ENCODE peak calls at places on chromosome 13, in eight cellular contexts. W is IMR-90; M is suprapubic skin; S is testis; R is CD8-positive, alpha-beta T cell; F is mesenchymal stem cell; V is neuronal stem cell; B is body of pancreas. K is an unnamed sample.

GRCh38 chr13:34343413-34343812 is 525.5 kb downstream of the RFC3 start:
- DNase-seq in W (no peak), M (no peak), S (no peak), R (no peak), F (no peak), V (no peak), B (no peak), K (no peak)

GRCh38 chr13:22235285-22235949 is 564.5 kb downstream of the FGF9 start:
- DNase-seq in W (peak; percentile 4), M (no peak), S (no peak), R (no peak), F (no peak), V (no peak), B (no peak), K (no peak)

GRCh38 chr13:26220575-26220974 is 1.5 kb downstream of the RNF6 start:
- DNase-seq in W (peak; percentile 68), M (no peak), S (no peak), R (no peak), F (peak; percentile 66), V (no peak), B (no peak), K (no peak)

GRCh38 chr13:99978781-99979452 is 2.7 kb upstream of the ZIC2 start:
- DNase-seq in W (no peak), M (no peak), S (no peak), R (no peak), F (no peak), V (no peak), B (no peak), K (no peak)

GRCh38 chr13:65378943-65379519 is 1851.1 kb downstream of the PCDH9 start:
- DNase-seq in W (peak; percentile 27), M (no peak), S (no peak), R (no peak), F (peak; percentile 42), V (no peak), B (no peak), K (no peak)

GRCh38 chr13:28268800-28269223 is 130.5 kb downstream of the PAN3 start:
- DNase-seq in W (no peak), M (no peak), S (no peak), R (no peak), F (no peak), V (no peak), B (no peak), K (peak; percentile 34)

GRCh38 chr13:92461831-92462230 is 764.8 kb upstream of the GPC6 start:
- DNase-seq in W (no peak), M (no peak), S (no peak), R (no peak), F (no peak), V (no peak), B (no peak), K (no peak)

GRCh38 chr13:43516401-43516826 is 270.4 kb downstream of the ENOX1 start:
- DNase-seq in W (peak; percentile 58), M (no peak), S (peak; percentile 48), R (no peak), F (peak; percentile 86), V (no peak), B (no peak), K (no peak)

GRCh38 chr13:76049397-76049746 is 413.2 kb downstream of the LMO7 start:
- DNase-seq in W (no peak), M (no peak), S (no peak), R (no peak), F (no peak), V (no peak), B (no peak), K (no peak)

GRCh38 chr13:48625396-48626076 is 28.2 kb upstream of the CYSLTR2 start:
- DNase-seq in W (no peak), M (no peak), S (no peak), R (no peak), F (no peak), V (no peak), B (no peak), K (no peak)

GRCh38 chr13:49110122-49110831 is 109.9 kb upstream of the MLNR start:
- DNase-seq in W (peak; percentile 91), M (peak; percentile 81), S (peak; percentile 89), R (peak; percentile 79), F (peak; percentile 93), V (peak; percentile 75), B (peak; percentile 79), K (peak; percentile 88)

GRCh38 chr13:27405521-27406134 is 18.8 kb upstream of the GTF3A start:
- DNase-seq in W (no peak), M (no peak), S (no peak), R (no peak), F (no peak), V (no peak), B (no peak), K (no peak)

GRCh38 chr13:100808330-100808729 is 133.7 kb upstream of the TMTC4 start:
- DNase-seq in W (no peak), M (no peak), S (no peak), R (no peak), F (no peak), V (peak; percentile 43), B (no peak), K (no peak)

GRCh38 chr13:28574617-28575142 is 79.8 kb upstream of the FLT1 start:
- DNase-seq in W (peak; percentile 100), M (no peak), S (no peak), R (no peak), F (peak; percentile 98), V (no peak), B (no peak), K (no peak)

GRCh38 chr13:51747438-51748434 is 56.2 kb downstream of the DHRS12 start:
- DNase-seq in W (no peak), M (no peak), S (peak; percentile 72), R (no peak), F (no peak), V (no peak), B (no peak), K (no peak)

GRCh38 chr13:44978328-44978727 is 10.9 kb downstream of the NUFIP1 start:
- DNase-seq in W (no peak), M (no peak), S (no peak), R (no peak), F (no peak), V (no peak), B (no peak), K (no peak)

GRCh38 chr13:106497079-106497478 is 38.4 kb downstream of the EFNB2 start:
- DNase-seq in W (no peak), M (no peak), S (no peak), R (no peak), F (no peak), V (no peak), B (no peak), K (no peak)

GRCh38 chr13:20873348-20873747 is 29.2 kb downstream of the XPO4 start:
- DNase-seq in W (peak; percentile 61), M (no peak), S (no peak), R (no peak), F (peak; percentile 57), V (peak; percentile 38), B (no peak), K (no peak)

DNA sequence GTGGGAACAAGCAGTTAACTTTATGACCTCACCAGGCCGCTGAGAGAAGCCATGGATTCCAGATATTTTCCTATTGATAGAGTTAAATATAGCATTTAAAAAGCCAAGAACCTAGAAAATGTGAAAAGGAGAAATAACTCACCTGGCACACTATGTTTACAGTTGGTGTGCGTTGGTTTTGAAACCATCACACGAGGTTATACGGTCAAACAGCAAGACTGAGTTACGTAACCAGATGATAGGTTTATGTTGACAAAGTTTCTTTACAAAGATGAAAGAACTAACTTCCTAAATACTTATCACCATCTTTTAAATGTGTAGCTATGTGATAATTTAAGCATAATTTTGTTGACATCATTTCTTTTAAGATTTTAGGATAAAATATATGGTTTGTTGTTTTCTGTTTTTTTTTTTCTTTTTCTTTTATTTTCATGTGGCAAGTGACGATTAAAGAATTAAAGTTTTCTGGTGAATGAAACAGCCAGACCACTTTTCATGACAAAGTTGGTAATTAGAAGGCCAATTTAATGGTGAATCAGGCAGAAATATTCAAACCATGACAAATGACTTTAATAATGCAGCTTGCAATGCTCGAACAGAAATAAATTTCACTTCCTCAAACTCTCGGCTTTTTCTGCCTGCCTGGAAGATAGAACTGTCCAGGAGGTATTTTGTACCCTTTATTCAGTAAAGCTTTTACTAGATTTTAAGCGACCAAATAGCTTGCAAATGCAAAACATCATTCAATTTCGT is 339.1 kb upstream of the OBI1 start:
- DNase-seq in W (no peak), M (no peak), S (no peak), R (no peak), F (no peak), V (no peak), B (no peak), K (no peak)
- H3K4me3 ChIP-seq in W (no peak overlapping the region), M (no peak overlapping the region), S (no peak overlapping the region), R (no peak overlapping the region), F (no peak overlapping the region), V (no peak overlapping the region), B (no peak overlapping the region), K (no peak overlapping the region)

DNA sequence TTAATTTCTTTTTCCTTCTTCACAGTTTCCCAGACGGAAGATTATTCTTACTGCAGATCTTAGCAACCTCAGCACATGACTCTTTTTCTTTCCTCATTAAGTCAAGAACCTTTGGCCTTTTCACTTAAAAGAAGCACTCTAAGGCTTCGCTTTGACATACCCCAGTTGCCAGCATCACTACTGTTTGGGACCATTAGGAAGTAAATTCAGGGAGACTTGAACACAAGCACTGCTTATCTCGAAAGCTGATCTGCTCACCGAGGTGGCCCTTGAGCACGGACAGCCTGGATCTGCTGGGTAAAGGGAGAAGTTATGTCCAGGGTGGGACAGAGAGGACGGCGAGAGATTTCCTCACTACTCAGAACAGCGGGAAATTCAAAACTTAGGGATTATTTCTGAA is 151.4 kb upstream of the RNF113B start:
- DNase-seq in W (no peak), M (no peak), S (no peak), R (no peak), F (peak; percentile 76), V (no peak), B (no peak), K (no peak)
- H3K4me1 ChIP-seq in W (peaks cover 21% of the 10 kb centered on the region), M (peaks cover 20% of the 10 kb centered on the region), S (no peaks in the 10 kb centered on the region), R (no peaks in the 10 kb centered on the region), F (peaks cover 10% of the 10 kb centered on the region), V (peaks cover 47% of the 10 kb centered on the region), B (peaks cover 4% of the 10 kb centered on the region), K (no peaks in the 10 kb centered on the region)

DNA sequence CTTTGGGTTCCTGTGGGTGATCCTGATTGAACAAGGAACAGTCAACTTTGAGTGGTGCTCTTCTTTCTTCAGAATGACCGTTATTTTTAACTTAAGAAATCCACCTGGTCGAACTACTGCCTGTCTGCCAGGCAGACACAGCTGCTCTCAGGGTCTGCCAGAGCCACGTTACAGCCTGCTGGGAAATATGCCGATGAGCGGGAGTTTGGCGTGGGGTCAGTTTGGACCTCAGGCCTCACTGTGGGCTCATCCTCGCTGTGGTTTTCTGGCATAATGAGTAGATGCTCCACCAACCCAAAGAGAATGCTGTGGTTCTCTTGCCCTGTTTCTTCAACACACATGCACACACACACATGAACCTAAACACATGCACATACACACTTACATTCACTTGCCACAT is 598.5 kb upstream of the KLF12 start:
- DNase-seq in W (no peak), M (no peak), S (no peak), R (no peak), F (no peak), V (no peak), B (no peak), K (no peak)
- H3K4me3 ChIP-seq in W (no peak overlapping the region), M (no peak overlapping the region), S (no peak overlapping the region), R (no peak overlapping the region), F (no peak overlapping the region), V (no peak overlapping the region), B (no peak overlapping the region), K (no peak overlapping the region)

DNA sequence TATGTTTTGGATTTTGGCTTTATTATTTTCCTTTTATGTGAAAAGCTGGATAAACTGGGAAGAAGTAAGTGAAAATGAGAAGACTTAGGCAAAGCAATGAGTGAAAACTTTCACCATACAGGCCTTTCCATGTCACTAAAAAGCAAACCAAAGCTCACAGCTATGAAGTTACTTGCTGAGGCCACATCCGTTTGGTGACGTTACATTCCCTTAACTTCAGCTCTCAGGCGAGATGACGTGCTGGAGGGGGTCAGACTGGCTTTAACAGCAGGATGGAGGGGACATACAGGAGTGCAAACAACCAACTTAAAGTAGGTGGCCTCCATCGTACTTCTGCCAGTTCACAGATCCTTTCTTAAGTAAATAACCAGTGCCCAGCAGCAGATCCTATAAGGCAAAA is 522.3 kb downstream of the MYO16 start:
- DNase-seq in W (no peak), M (no peak), S (no peak), R (no peak), F (peak; percentile 85), V (no peak), B (no peak), K (no peak)
- H3K4me1 ChIP-seq in W (peaks cover 27% of the 10 kb centered on the region), M (peaks cover 49% of the 10 kb centered on the region), S (no peaks in the 10 kb centered on the region), R (no peaks in the 10 kb centered on the region), F (peaks cover 11% of the 10 kb centered on the region), V (peaks cover 10% of the 10 kb centered on the region), B (no peaks in the 10 kb centered on the region), K (no peaks in the 10 kb centered on the region)